ENCODE peak calls at places on chromosome 11, in six cellular contexts. M is H54, H is stomach, X is endothelial cell of umbilical vein, A is heart left ventricle, F is A549. J is an unnamed sample.

GRCh38 chr11:121540627-121541026 is 87.9 kb upstream of the SORL1-AS1 start:
- DNase-seq in F (no peak), A (no peak), X (peak; percentile 14), H (no peak), M (no peak), J (no peak)

GRCh38 chr11:25775608-25776007 is 556.3 kb upstream of the ANO3 start:
- DNase-seq in F (no peak), A (no peak), H (no peak), M (no peak), X (no peak), J (no peak)

GRCh38 chr11:1162153-1162497 is 4.4 kb downstream of the MUC5AC start:
- DNase-seq in M (no peak), F (no peak), A (no peak), H (no peak), X (no peak), J (no peak)

GRCh38 chr11:33747969-33748368 is 11.7 kb upstream of the CD59 start:
- DNase-seq in H (no peak), M (no peak), F (no peak), X (peak; percentile 60), A (no peak), J (no peak)

GRCh38 chr11:4459470-4459869 is 10.4 kb downstream of the OR52K2 start:
- DNase-seq in H (no peak), F (no peak), A (no peak), M (no peak), X (no peak), J (peak; percentile 23)

GRCh38 chr11:32891657-32892354 is 805 bp upstream of the QSER1 start:
- DNase-seq in A (no peak), X (peak; percentile 11), F (peak; percentile 9), M (no peak), H (no peak), J (no peak)

GRCh38 chr11:117143390-117143789 is 697 bp upstream of the PAFAH1B2 start:
- DNase-seq in A (peak; percentile 40), H (peak; percentile 64), M (peak; percentile 19), F (peak; percentile 47), X (no peak), J (peak; percentile 50)

GRCh38 chr11:95256204-95256819 is 25.3 kb upstream of the SESN3 start:
- DNase-seq in A (no peak), H (no peak), M (no peak), F (no peak), X (no peak), J (no peak)

GRCh38 chr11:9528573-9529332 is 44.7 kb upstream of the WEE1 start:
- DNase-seq in M (no peak), A (no peak), F (no peak), H (no peak), X (no peak), J (no peak)

GRCh38 chr11:118524356-118524755 is 2.9 kb upstream of the TTC36 start:
- DNase-seq in F (no peak), M (no peak), X (no peak), A (no peak), H (no peak), J (no peak)

GRCh38 chr11:57792060-57792541 is 30.5 kb downstream of the CTNND1 start:
- DNase-seq in X (peak; percentile 46), M (no peak), A (peak; percentile 43), H (peak; percentile 68), F (no peak), J (peak; percentile 33)

GRCh38 chr11:108754901-108755625 is 90.2 kb downstream of the DDX10 start:
- DNase-seq in F (no peak), H (no peak), A (peak; percentile 7), M (no peak), X (peak; percentile 18), J (peak; percentile 41)

GRCh38 chr11:16678466-16679116 is 59.9 kb upstream of the C11orf58 start:
- DNase-seq in H (no peak), X (no peak), M (no peak), A (no peak), F (no peak), J (no peak)

DNA sequence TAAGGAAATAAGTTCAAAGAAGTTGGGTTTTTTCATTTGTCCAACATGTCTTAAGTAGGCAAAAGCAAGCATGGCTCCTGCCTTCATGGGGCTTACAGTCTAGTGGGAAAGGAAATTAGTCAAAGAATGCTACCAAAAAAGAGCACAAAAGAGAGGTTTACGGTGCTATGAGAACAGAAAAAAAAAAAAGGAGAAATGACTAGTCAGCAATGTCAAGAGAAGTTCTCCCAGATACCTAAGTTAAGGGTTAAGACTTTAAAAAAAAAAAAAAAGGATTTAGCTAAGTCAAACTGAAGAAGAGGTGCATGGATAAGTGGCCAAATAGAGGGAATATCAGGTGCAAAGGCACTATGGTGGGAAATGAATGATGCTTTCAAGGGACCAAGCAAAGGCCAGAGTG is 29.3 kb downstream of the SERGEF start:
- DNase-seq in H (no peak), M (no peak), X (no peak), F (no peak), A (no peak), J (no peak)
- TF ChIP-seq POLR2A in H (no peak), M (no peak), X (no peak), F (no peak), A (no peak), J (no peak)

DNA sequence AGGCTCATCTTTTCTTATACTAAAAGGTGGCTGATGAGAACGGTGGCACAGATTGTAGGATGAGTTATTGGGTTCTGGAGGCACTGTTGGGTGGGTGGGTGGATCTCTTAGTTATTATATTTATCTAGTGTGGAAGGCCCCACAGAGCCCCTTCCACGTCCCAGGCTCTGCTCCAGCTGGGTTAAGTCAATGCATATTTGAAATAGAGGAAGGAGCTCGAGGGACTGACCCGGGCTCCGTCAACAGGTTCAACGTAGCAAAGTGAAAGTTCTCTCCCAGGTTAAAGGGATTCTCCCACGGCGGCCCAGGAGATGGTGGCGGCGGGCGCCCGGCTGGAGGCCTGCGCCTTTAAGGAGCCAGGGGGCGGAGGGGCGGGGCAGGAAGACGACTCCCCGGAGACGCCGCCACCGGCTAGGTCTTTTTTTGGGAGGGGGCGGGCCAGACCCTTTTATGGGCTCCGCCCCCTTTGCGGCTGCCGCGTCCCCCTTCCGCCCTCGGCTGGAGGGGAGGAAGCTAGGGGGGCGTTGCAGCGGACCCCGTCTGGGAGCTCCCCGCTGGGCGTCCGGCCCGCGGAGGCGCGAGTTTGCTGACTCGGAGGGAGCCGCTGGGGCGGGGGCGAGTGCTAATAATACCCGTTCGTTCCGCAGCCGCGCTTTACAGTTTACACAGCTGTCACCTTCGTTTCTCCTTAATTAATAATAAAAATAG is 1.5 kb upstream of the INPPL1 start:
- DNase-seq in A (peak; percentile 97), M (peak; percentile 77), X (peak; percentile 93), F (peak; percentile 53), H (peak; percentile 96), J (peak; percentile 94)
- TF ChIP-seq POLR2A in A (peak; percentile 86), M (peak; percentile 35), X (no peak), F (no peak), H (no peak), J (peak; percentile 54)

GRCh38 chr11:6610591-6610990 is 1.4 kb downstream of the TAF10 start:
- DNase-seq in A (no peak), M (no peak), X (no peak), F (no peak), H (no peak), J (no peak)

GRCh38 chr11:6608726-6609501 is 3.1 kb downstream of the TAF10 start:
- DNase-seq in M (no peak), X (no peak), A (peak; percentile 7), F (no peak), H (no peak), J (no peak)

GRCh38 chr11:6611092-6612007 is 666 bp downstream of the TAF10 start:
- DNase-seq in A (peak; percentile 58), M (no peak), X (peak; percentile 44), F (no peak), H (no peak), J (peak; percentile 65)

GRCh38 chr11:6608011-6608410 is 4.0 kb downstream of the TAF10 start:
- DNase-seq in A (peak; percentile 7), F (no peak), X (no peak), H (no peak), M (no peak), J (no peak)

GRCh38 chr11:6609502-6610015 is 2.5 kb downstream of the TAF10 start:
- DNase-seq in F (no peak), M (no peak), H (no peak), X (no peak), A (peak; percentile 8), J (peak; percentile 29)
- TF ChIP-seq POLR2A in F (no peak), M (peak; percentile 17), H (no peak), X (peak; percentile 48), A (no peak), J (no peak)

GRCh38 chr11:61893981-61894380 is 2.6 kb upstream of the FADS3 start:
- DNase-seq in M (no peak), X (peak; percentile 51), H (no peak), A (no peak), F (no peak), J (no peak)

GRCh38 chr11:61889831-61890230 is 1.5 kb downstream of the FADS3 start:
- DNase-seq in A (no peak), H (no peak), X (no peak), F (no peak), M (no peak), J (no peak)

GRCh38 chr11:61890536-61891330 is 612 bp downstream of the FADS3 start:
- DNase-seq in X (peak; percentile 75), A (peak; percentile 49), H (no peak), M (peak; percentile 66), F (peak; percentile 50), J (peak; percentile 60)

GRCh38 chr11:61892085-61892370 is 683 bp upstream of the FADS3 start:
- DNase-seq in F (no peak), A (no peak), X (no peak), M (no peak), H (no peak), J (no peak)

GRCh38 chr11:61891331-61892084 is at the start of gene FADS3:
- DNase-seq in A (peak; percentile 92), M (peak; percentile 83), H (peak; percentile 91), X (peak; percentile 81), F (peak; percentile 76), J (peak; percentile 86)
- TF ChIP-seq POLR2A in A (peak; percentile 86), M (peak; percentile 78), H (no peak), X (peak; percentile 78), F (peak; percentile 65), J (peak; percentile 74)

GRCh38 chr11:67629386-67630229 is at the start of gene NUDT8:
- DNase-seq in A (peak; percentile 79), M (peak; percentile 90), X (peak; percentile 73), H (peak; percentile 89), F (peak; percentile 84), J (peak; percentile 79)
- TF ChIP-seq POLR2A in A (peak; percentile 70), M (peak; percentile 66), X (no peak), H (no peak), F (peak; percentile 27), J (peak; percentile 21)

GRCh38 chr11:47616726-47617416 is 22.7 kb upstream of the C1QTNF4 start:
- DNase-seq in H (no peak), M (no peak), A (peak; percentile 60), X (peak; percentile 68), F (peak; percentile 37), J (peak; percentile 63)

GRCh38 chr11:47615249-47615648 is 21.0 kb upstream of the C1QTNF4 start:
- DNase-seq in H (no peak), M (no peak), X (no peak), F (no peak), A (no peak), J (no peak)

GRCh38 chr11:47620836-47621378 is 21.5 kb downstream of the MTCH2 start:
- DNase-seq in M (no peak), A (no peak), X (peak; percentile 68), F (no peak), H (no peak), J (no peak)

GRCh38 chr11:47617417-47617809 is 23.2 kb upstream of the C1QTNF4 start:
- DNase-seq in A (no peak), F (no peak), M (no peak), H (no peak), X (peak; percentile 26), J (no peak)
- TF ChIP-seq POLR2A in A (no peak), F (no peak), M (no peak), H (no peak), X (no peak), J (no peak)

J was measured in uterus.